ENCODE peak calls at places on chromosomes 16 and 17, in eight cellular contexts. V, U, W, T, D, N, Y and J are unnamed samples.

GRCh38 chr17:58352843-58353719 is 1.1 kb upstream of the SUPT4H1 start:
- DNase-seq in V (no peak), U (peak; percentile 30), W (no peak), T (peak; percentile 49), D (no peak), N (peak; percentile 32), Y (peak; percentile 51), J (no peak)

GRCh38 chr16:29811896-29812665 is at the start of gene PRRT2:
- DNase-seq in V (no peak), U (peak; percentile 44), W (peak; percentile 55), T (peak; percentile 55), D (peak; percentile 82), N (peak; percentile 77), Y (peak; percentile 87), J (no peak)

GRCh38 chr16:24858219-24859041 is 12.7 kb downstream of the SLC5A11 start:
- DNase-seq in V (no peak), U (peak; percentile 57), W (peak; percentile 10), T (peak; percentile 49), D (peak; percentile 31), N (peak; percentile 41), Y (peak; percentile 65), J (no peak)

GRCh38 chr17:80621335-80622169 is 76.9 kb downstream of the RPTOR start:
- DNase-seq in V (no peak), U (no peak), W (no peak), T (no peak), D (no peak), N (no peak), Y (no peak), J (no peak)

GRCh38 chr17:38509008-38509771 is 80.9 kb downstream of the ARHGAP23 start:
- DNase-seq in V (peak; percentile 56), U (peak; percentile 68), W (peak; percentile 47), T (peak; percentile 76), D (peak; percentile 71), N (peak; percentile 75), Y (peak; percentile 85), J (peak; percentile 80)

GRCh38 chr16:56517206-56517605 is 2.6 kb downstream of the BBS2 start:
- DNase-seq in V (no peak), U (no peak), W (no peak), T (no peak), D (no peak), N (no peak), Y (no peak), J (no peak)

GRCh38 chr17:13478326-13478830 is 123.4 kb downstream of the HS3ST3A1 start:
- DNase-seq in V (peak; percentile 84), U (no peak), W (no peak), T (no peak), D (no peak), N (no peak), Y (no peak), J (no peak)

GRCh38 chr16:81902025-81902424 is 109.2 kb downstream of the SDR42E1 start:
- DNase-seq in V (no peak), U (no peak), W (no peak), T (peak; percentile 98), D (no peak), N (no peak), Y (no peak), J (no peak)

GRCh38 chr17:76911299-76912007 is 43.2 kb downstream of the MGAT5B start:
- DNase-seq in V (no peak), U (no peak), W (no peak), T (no peak), D (no peak), N (no peak), Y (no peak), J (no peak)

GRCh38 chr17:33751702-33752065 is 458.6 kb upstream of the ASIC2 start:
- DNase-seq in V (no peak), U (no peak), W (no peak), T (no peak), D (no peak), N (no peak), Y (peak; percentile 38), J (no peak)

GRCh38 chr17:30151471-30151870 is 34.9 kb downstream of the NSRP1 start:
- DNase-seq in V (no peak), U (no peak), W (no peak), T (no peak), D (no peak), N (no peak), Y (no peak), J (no peak)

GRCh38 chr17:30155389-30155788 is 38.8 kb downstream of the NSRP1 start:
- DNase-seq in V (no peak), U (no peak), W (no peak), T (no peak), D (no peak), N (no peak), Y (no peak), J (no peak)

GRCh38 chr17:30158896-30159625 is 42.4 kb downstream of the NSRP1 start:
- DNase-seq in V (no peak), U (no peak), W (no peak), T (no peak), D (no peak), N (no peak), Y (no peak), J (no peak)

GRCh38 chr17:30148376-30148775 is 31.8 kb downstream of the NSRP1 start:
- DNase-seq in V (no peak), U (no peak), W (no peak), T (no peak), D (no peak), N (no peak), Y (no peak), J (no peak)

DNA sequence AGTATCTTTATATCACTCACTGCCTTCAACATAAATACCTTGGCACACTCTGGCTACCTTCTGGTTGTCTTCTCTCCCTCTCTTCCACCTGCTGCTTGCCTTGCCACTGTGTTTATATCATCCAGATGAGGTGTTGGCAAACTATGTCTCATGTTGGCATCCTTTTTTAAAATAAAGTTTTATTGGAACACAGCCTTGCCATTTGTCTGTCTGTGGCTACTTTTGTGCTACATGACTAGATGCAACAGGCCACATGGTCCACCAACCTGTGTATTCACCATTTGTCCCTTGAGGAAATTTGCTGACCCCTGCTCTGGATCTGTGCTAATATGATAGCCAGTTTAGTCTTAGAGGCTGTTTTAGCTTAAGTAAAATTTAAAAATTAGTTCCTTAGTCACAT is 36.8 kb downstream of the NSRP1 start:
- DNase-seq in V (no peak), U (no peak), W (no peak), T (no peak), D (no peak), N (no peak), Y (no peak), J (no peak)
- H3K36me3 ChIP-seq in V (no peaks in the 10 kb centered on the region), U (no peaks in the 10 kb centered on the region), W (no peaks in the 10 kb centered on the region), T (no peaks in the 10 kb centered on the region), D (no peaks in the 10 kb centered on the region), N (no peaks in the 10 kb centered on the region), Y (peaks cover 52% of the 10 kb centered on the region), J (no peaks in the 10 kb centered on the region)

DNA sequence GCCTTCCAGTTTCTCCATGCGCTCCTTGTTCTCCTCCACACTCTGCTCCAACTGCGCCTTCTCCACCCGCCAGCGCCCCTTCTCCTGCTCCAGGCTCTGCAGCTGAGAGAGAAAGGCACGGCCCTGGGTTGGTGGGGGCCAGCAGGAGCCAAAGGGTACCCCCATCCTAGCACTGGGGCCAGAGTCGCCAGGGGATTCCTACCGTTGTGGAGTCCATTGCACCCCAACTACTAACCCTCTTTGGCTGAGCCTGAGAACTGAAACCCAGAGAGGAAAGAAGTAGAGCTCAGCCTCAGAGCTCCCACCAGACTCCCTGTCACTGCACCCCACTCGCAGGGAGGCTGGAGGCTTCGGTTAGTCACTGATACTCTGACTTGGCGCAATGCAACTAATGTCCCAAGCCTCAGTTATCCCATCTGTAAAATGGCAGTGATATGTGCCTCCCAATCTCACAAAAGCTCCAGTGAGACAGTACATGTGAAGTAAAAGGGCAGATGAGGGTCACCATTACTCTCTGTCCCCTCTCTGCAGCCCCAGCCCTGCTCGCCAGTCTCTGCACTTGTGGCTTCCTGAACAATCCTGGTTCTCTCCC is 6.2 kb upstream of the SAMD14 start:
- DNase-seq in V (no peak), U (no peak), W (no peak), T (no peak), D (no peak), N (no peak), Y (no peak), J (no peak)
- H3K36me3 ChIP-seq in V (peaks cover 54% of the 10 kb centered on the region), U (peaks cover 21% of the 10 kb centered on the region), W (peaks cover 42% of the 10 kb centered on the region), T (peaks cover 22% of the 10 kb centered on the region), D (peaks cover 72% of the 10 kb centered on the region), N (peaks cover 24% of the 10 kb centered on the region), Y (peaks cover 76% of the 10 kb centered on the region), J (peaks cover 69% of the 10 kb centered on the region)

GRCh38 chr17:9435165-9435564 is 140.5 kb downstream of the STX8 start:
- DNase-seq in V (no peak), U (no peak), W (no peak), T (no peak), D (no peak), N (no peak), Y (no peak), J (no peak)

GRCh38 chr17:9434502-9435113 is 141.0 kb downstream of the STX8 start:
- DNase-seq in V (no peak), U (no peak), W (no peak), T (no peak), D (no peak), N (no peak), Y (no peak), J (no peak)

GRCh38 chr17:9432121-9432866 is 143.3 kb downstream of the STX8 start:
- DNase-seq in V (peak; percentile 10), U (no peak), W (no peak), T (no peak), D (no peak), N (no peak), Y (no peak), J (no peak)

GRCh38 chr17:9431620-9432019 is 144.0 kb downstream of the STX8 start:
- DNase-seq in V (no peak), U (no peak), W (no peak), T (no peak), D (no peak), N (no peak), Y (no peak), J (no peak)

DNA sequence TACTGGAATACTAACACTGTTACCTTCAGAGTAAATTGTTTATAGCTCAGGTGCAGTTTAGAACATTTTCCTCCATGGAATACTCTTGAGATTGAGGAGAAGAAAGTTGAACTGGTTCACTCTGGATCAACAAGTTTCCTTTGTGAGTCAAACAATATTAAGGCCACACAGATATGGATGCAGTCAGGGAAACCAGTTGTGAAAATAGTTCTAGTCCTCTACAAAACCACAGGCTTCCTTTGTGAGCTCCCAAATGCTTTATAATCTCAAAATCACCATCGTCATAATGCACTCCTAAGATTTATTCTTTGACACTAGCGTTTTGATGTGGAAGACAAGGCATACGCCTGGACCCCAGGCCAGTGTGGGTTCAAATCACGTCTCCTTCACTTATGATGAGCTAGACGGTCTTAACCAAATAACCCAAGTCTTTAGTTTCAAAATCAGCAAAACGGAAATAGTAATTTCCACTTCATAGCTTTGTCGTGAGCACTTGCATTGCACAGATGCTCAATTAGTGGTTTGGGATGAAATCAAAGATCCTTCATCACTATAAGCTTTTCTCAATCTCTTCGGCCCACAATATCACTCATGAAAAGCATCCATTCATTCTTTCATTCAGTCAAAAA is 142.6 kb downstream of the STX8 start:
- DNase-seq in V (peak; percentile 11), U (no peak), W (no peak), T (no peak), D (no peak), N (no peak), Y (no peak), J (no peak)
- H3K36me3 ChIP-seq in V (no peaks in the 10 kb centered on the region), U (no peaks in the 10 kb centered on the region), W (no peaks in the 10 kb centered on the region), T (no peaks in the 10 kb centered on the region), D (peaks cover 3% of the 10 kb centered on the region), N (no peaks in the 10 kb centered on the region), Y (no peaks in the 10 kb centered on the region), J (no peaks in the 10 kb centered on the region)

DNA sequence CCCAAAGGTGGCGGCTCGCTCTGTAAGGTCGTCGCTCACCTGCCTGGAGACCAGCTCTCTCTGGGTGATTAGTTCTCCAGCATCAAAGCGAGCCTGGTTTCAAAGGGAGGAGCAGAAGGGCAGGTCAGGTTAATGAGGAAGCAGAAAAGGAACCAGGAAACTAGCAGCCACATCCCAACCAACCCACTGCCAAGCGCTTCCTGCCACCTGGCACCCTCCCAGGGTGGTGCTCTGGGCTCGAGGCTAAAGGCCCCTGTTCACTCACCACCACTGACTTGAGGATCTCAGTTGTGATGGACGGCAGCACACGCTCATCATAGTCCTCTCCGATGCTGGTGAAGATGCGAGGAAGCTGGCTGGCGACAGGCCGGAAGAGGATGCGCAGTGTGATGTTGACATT is 5.6 kb downstream of the PHB1 start:
- DNase-seq in V (no peak), U (no peak), W (no peak), T (no peak), D (no peak), N (no peak), Y (no peak), J (peak; percentile 37)
- H3K36me3 ChIP-seq in V (peaks cover 22% of the 10 kb centered on the region), U (peaks cover 42% of the 10 kb centered on the region), W (peaks cover 70% of the 10 kb centered on the region), T (peaks cover 25% of the 10 kb centered on the region), D (peaks cover 90% of the 10 kb centered on the region), N (peaks cover 13% of the 10 kb centered on the region), Y (peaks cover 87% of the 10 kb centered on the region), J (peaks cover 87% of the 10 kb centered on the region)